ENCODE peak calls at places on chromosomes 7 and 10, in seven cellular contexts. R, O, N, K, P, U and F are unnamed samples.

GRCh38 chr10:17905491-17905890 is 46.2 kb upstream of the SLC39A12 start:
- DNase-seq in R (no peak), N (no peak), P (peak; percentile 43), O (no peak), U (peak; percentile 26), K (no peak), F (no peak)

GRCh38 chr7:48141551-48141950 is 29.7 kb upstream of the ABCA13 start:
- DNase-seq in R (no peak), N (no peak), O (no peak), U (no peak), P (no peak), K (no peak), F (no peak)

GRCh38 chr10:44370731-44371248 is 14.1 kb downstream of the CXCL12 start:
- DNase-seq in U (no peak), K (no peak), P (no peak), R (no peak), N (no peak), O (no peak), F (no peak)

GRCh38 chr7:96236198-96237039 is 85.5 kb downstream of the SLC25A13 start:
- DNase-seq in P (peak; percentile 66), R (no peak), N (peak; percentile 83), O (peak; percentile 27), K (peak; percentile 88), U (peak; percentile 74), F (no peak)

GRCh38 chr7:45920543-45921380 is at the start of gene IGFBP3:
- DNase-seq in O (peak; percentile 84), R (no peak), N (peak; percentile 44), U (peak; percentile 81), K (no peak), P (peak; percentile 75), F (peak; percentile 69)

GRCh38 chr7:73622527-73622908 is 1.8 kb downstream of the MLXIPL start:
- DNase-seq in R (no peak), O (no peak), P (no peak), U (no peak), K (no peak), N (no peak), F (no peak)

GRCh38 chr10:80457554-80458262 is 3.6 kb downstream of the TSPAN14 start:
- DNase-seq in U (no peak), N (no peak), P (peak; percentile 48), K (no peak), R (no peak), O (peak; percentile 48), F (no peak)

GRCh38 chr10:13890233-13890616 is 303.5 kb downstream of the PRPF18 start:
- DNase-seq in U (no peak), O (no peak), P (no peak), K (no peak), R (no peak), N (no peak), F (no peak)

GRCh38 chr7:54542920-54543539 is 855 bp downstream of the VSTM2A start:
- DNase-seq in K (no peak), R (no peak), O (no peak), U (peak; percentile 13), P (peak; percentile 55), N (no peak), F (no peak)

GRCh38 chr7:82411732-82412131 is 31.8 kb downstream of the CACNA2D1 start:
- DNase-seq in U (no peak), N (no peak), R (no peak), P (no peak), K (no peak), O (no peak), F (no peak)

GRCh38 chr10:33325929-33326328 is 8.5 kb downstream of the NRP1 start:
- DNase-seq in U (no peak), P (no peak), O (no peak), R (no peak), N (no peak), K (no peak), F (no peak)

GRCh38 chr10:125017547-125018298 is 75.8 kb downstream of the ZRANB1 start:
- DNase-seq in N (no peak), R (no peak), U (no peak), K (no peak), O (no peak), P (no peak), F (peak; percentile 34)

GRCh38 chr10:45219416-45219815 is 96.0 kb downstream of the OR13A1 start:
- DNase-seq in N (no peak), P (no peak), R (no peak), K (no peak), U (no peak), O (no peak), F (no peak)

GRCh38 chr7:74405191-74405898 is 48.4 kb upstream of the GTF2IRD1 start:
- DNase-seq in N (peak; percentile 33), R (no peak), U (no peak), P (peak; percentile 29), O (no peak), K (no peak), F (peak; percentile 63)

GRCh38 chr7:99380823-99381663 is 6.5 kb downstream of the ARPC1B start:
- DNase-seq in K (no peak), R (peak; percentile 57), P (no peak), N (no peak), O (no peak), U (no peak), F (no peak)

GRCh38 chr10:8637640-8638039 is 583.2 kb downstream of the GATA3 start:
- DNase-seq in R (no peak), K (no peak), U (no peak), N (no peak), P (no peak), O (no peak), F (no peak)

GRCh38 chr10:79933961-79934360 is 14.9 kb downstream of the SFTPD start:
- DNase-seq in O (no peak), U (no peak), R (no peak), N (no peak), K (no peak), P (peak; percentile 70), F (no peak)

GRCh38 chr10:60848126-60848525 is 69.8 kb downstream of the CDK1 start:
- DNase-seq in N (peak; percentile 47), R (no peak), O (peak; percentile 12), K (no peak), U (peak; percentile 79), P (no peak), F (no peak)

GRCh38 chr10:71209324-71210030 is 2.9 kb upstream of the UNC5B start:
- DNase-seq in N (no peak), R (no peak), K (no peak), O (no peak), P (no peak), U (no peak), F (no peak)

GRCh38 chr7:55128693-55129394 is 110.0 kb downstream of the EGFR start:
- DNase-seq in N (no peak), K (no peak), R (no peak), O (no peak), U (peak; percentile 64), P (no peak), F (peak; percentile 81)

GRCh38 chr10:71205468-71205867 is 6.9 kb upstream of the UNC5B start:
- DNase-seq in P (peak; percentile 20), K (no peak), U (peak; percentile 25), N (no peak), R (no peak), O (no peak), F (no peak)

GRCh38 chr7:23590529-23590928 is 6.7 kb upstream of the CCDC126 start:
- DNase-seq in K (no peak), N (no peak), O (no peak), R (no peak), P (no peak), U (no peak), F (no peak)
- TF ChIP-seq CTCF in K (no peak), N (no peak), O (no peak), R (no peak), P (no peak), U (no peak), F (no peak)

DNA sequence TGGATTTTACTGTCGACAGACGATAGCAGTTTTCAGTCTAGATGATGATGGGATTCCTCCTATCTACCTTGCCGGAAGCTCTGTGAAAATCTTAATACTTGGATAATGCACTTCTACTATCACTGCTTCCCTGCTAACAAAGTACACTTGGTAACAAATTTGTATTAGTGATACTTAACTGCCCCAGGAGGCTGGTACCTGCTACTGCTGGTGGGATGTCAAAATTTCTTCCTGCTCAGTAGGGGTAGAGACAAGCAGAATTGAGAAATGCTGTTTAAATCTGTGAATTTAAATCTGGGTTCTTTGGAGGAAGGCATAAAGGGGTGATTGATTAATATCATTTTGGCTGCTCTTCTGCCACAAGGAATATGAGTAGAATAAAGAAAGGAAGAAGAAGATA is 99.8 kb upstream of the STRIP2 start:
- DNase-seq in P (no peak), R (no peak), O (no peak), N (no peak), U (no peak), K (no peak), F (no peak)
- TF ChIP-seq CTCF in P (peak; percentile 11), R (no peak), O (no peak), N (no peak), U (no peak), K (peak; percentile 16), F (no peak)

GRCh38 chr7:33907625-33908024 is 2.3 kb downstream of the BMPER start:
- DNase-seq in N (no peak), K (no peak), O (no peak), P (no peak), U (no peak), R (no peak), F (no peak)

GRCh38 chr7:33903770-33904679 is 1.3 kb upstream of the BMPER start:
- DNase-seq in N (peak; percentile 57), K (no peak), U (peak; percentile 74), R (peak; percentile 13), P (peak; percentile 47), O (peak; percentile 24), F (peak; percentile 64)

GRCh38 chr7:33905389-33906032 is at the start of gene BMPER:
- DNase-seq in R (peak; percentile 13), K (no peak), N (peak; percentile 62), O (peak; percentile 58), U (peak; percentile 54), P (peak; percentile 55), F (peak; percentile 76)

GRCh38 chr7:33906697-33907096 is 1.4 kb downstream of the BMPER start:
- DNase-seq in N (no peak), O (no peak), K (no peak), U (no peak), P (no peak), R (no peak), F (no peak)

GRCh38 chr7:33904680-33905388 is 505 bp upstream of the BMPER start:
- DNase-seq in N (peak; percentile 61), R (peak; percentile 8), K (no peak), O (peak; percentile 66), U (peak; percentile 72), P (peak; percentile 52), F (peak; percentile 73)
- TF ChIP-seq CTCF in N (peak; percentile 29), R (no peak), K (peak; percentile 37), O (no peak), U (peak; percentile 22), P (no peak), F (no peak)

GRCh38 chr7:123580406-123581161 is 21.0 kb upstream of the ASB15 start:
- DNase-seq in N (no peak), O (peak; percentile 40), K (no peak), P (peak; percentile 58), U (peak; percentile 44), R (no peak), F (no peak)

GRCh38 chr7:123583821-123584220 is 17.8 kb upstream of the ASB15 start:
- DNase-seq in N (no peak), O (no peak), K (no peak), U (no peak), R (no peak), P (no peak), F (no peak)

DNA sequence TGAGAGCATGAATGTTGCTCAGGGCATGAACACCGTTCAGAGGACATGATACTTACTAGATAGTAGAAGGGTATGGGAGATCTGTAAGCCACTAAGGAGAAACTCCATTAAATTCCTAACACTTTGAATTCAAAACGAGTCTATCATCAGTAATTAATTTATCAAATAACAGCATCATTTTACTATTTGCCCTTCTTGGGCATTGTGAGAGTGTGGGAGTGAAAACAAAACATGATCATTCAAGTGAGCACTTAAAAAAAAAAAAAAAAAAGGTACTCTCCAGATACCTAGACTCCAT is 20.5 kb upstream of the ASB15 start:
- DNase-seq in K (no peak), O (no peak), N (no peak), R (no peak), P (no peak), U (no peak), F (no peak)
- TF ChIP-seq CTCF in K (no peak), O (peak; percentile 11), N (no peak), R (no peak), P (no peak), U (no peak), F (no peak)